ENCODE peak calls at places on chromosomes 4 and X, in ten cellular contexts. B is tibial nerve, Q is pancreas, N is lower lobe of right lung, U is K562, F is fibroblast of lung, V is sigmoid colon, D is mesenchymal stem cell, C is GM23248, T is colonic mucosa. O is an unnamed sample.

GRCh38 chrX:37746268-37746931 is 33.5 kb upstream of the CYBB start:
- DNase-seq in Q (no peak), V (no peak), D (peak; percentile 0), F (peak; percentile 28), U (no peak), C (no peak), B (no peak), N (no peak), T (no peak), O (no peak)

GRCh38 chr4:17884063-17884462 is 73.3 kb downstream of the NCAPG start:
- DNase-seq in U (no peak), C (peak; percentile 26), T (no peak), B (no peak), D (no peak), F (peak; percentile 12), Q (no peak), N (no peak), V (no peak), O (peak; percentile 42)

GRCh38 chr4:170256807-170257206 is 167.1 kb upstream of the AADAT start:
- DNase-seq in U (no peak), T (no peak), B (no peak), D (no peak), F (no peak), Q (no peak), N (no peak), C (no peak), V (no peak), O (peak; percentile 21)

GRCh38 chr4:168705121-168705520 is 208.3 kb downstream of the PALLD start:
- DNase-seq in Q (no peak), C (no peak), F (no peak), D (no peak), B (no peak), T (no peak), V (no peak), N (no peak), U (no peak), O (no peak)

GRCh38 chr4:128538111-128538882 is 250.7 kb upstream of the PGRMC2 start:
- DNase-seq in C (peak; percentile 17), F (no peak), V (no peak), Q (no peak), N (no peak), D (no peak), B (no peak), U (no peak), T (no peak), O (no peak)

GRCh38 chr4:147160908-147161513 is 215.3 kb upstream of the TTC29 start:
- DNase-seq in B (no peak), D (peak; percentile 69), Q (no peak), T (peak; percentile 22), C (peak; percentile 73), N (no peak), U (peak; percentile 53), F (peak; percentile 54), V (no peak), O (peak; percentile 79)

GRCh38 chr4:40199999-40200880 is 3.4 kb downstream of the RHOH start:
- DNase-seq in T (no peak), C (no peak), U (no peak), Q (no peak), F (peak; percentile 52), V (no peak), N (no peak), B (no peak), D (peak; percentile 61), O (no peak)

GRCh38 chr4:6688879-6689505 is 4.7 kb upstream of the S100P start:
- DNase-seq in B (peak; percentile 37), T (peak; percentile 78), D (peak; percentile 97), C (peak; percentile 94), V (no peak), U (peak; percentile 78), N (no peak), Q (no peak), F (peak; percentile 96), O (peak; percentile 93)

GRCh38 chrX:97639526-97639925 is 755.8 kb downstream of the RPA4 start:
- DNase-seq in B (no peak), F (no peak), T (no peak), V (no peak), Q (no peak), C (no peak), D (no peak), N (no peak), U (no peak), O (no peak)

GRCh38 chrX:15718283-15718970 is 19.6 kb upstream of the CA5B start:
- DNase-seq in T (no peak), V (no peak), U (no peak), D (no peak), C (no peak), N (no peak), Q (no peak), F (no peak), B (no peak), O (no peak)

GRCh38 chr4:71941001-71941400 is 90.8 kb upstream of the NPFFR2 start:
- DNase-seq in Q (no peak), B (no peak), F (peak; percentile 19), C (peak; percentile 51), U (peak; percentile 21), T (peak; percentile 19), V (no peak), N (no peak), D (peak; percentile 7), O (peak; percentile 35)

GRCh38 chr4:1026115-1026514 is 14.7 kb downstream of the FGFRL1 start:
- DNase-seq in D (peak; percentile 31), U (peak; percentile 58), V (no peak), Q (peak; percentile 76), C (no peak), N (no peak), T (peak; percentile 65), B (no peak), F (no peak), O (no peak)

GRCh38 chr4:13642576-13642975 is 15.1 kb upstream of the BOD1L1 start:
- DNase-seq in Q (no peak), B (no peak), U (no peak), C (peak; percentile 22), D (peak; percentile 40), F (peak; percentile 53), N (no peak), T (no peak), V (peak; percentile 63), O (peak; percentile 20)

GRCh38 chrX:17829526-17829925 is 31.6 kb downstream of the RAI2 start:
- DNase-seq in C (no peak), Q (no peak), U (no peak), B (no peak), D (no peak), F (no peak), N (no peak), T (no peak), V (no peak), O (peak; percentile 4)

GRCh38 chr4:8656185-8656517 is 63.6 kb downstream of the CPZ start:
- DNase-seq in T (no peak), B (no peak), D (no peak), F (no peak), V (peak; percentile 46), Q (no peak), N (no peak), C (no peak), U (no peak), O (no peak)

GRCh38 chrX:95539041-95539440 is 1145.6 kb upstream of the DIAPH2 start:
- DNase-seq in Q (no peak), V (no peak), U (no peak), F (no peak), D (no peak), B (no peak), N (no peak), T (no peak), C (no peak), O (no peak)

GRCh38 chr4:98377626-98378025 is 116.4 kb downstream of the RAP1GDS1 start:
- DNase-seq in Q (no peak), F (peak; percentile 62), T (no peak), N (no peak), D (peak; percentile 3), B (no peak), U (no peak), V (no peak), C (peak; percentile 63), O (peak; percentile 60)

GRCh38 chr4:41061482-41062185 is 152.7 kb downstream of the APBB2 start:
- DNase-seq in U (no peak), D (peak; percentile 25), Q (no peak), V (no peak), N (no peak), T (no peak), F (peak; percentile 32), C (peak; percentile 28), B (no peak), O (peak; percentile 66)

GRCh38 chr4:140617494-140618060 is 48.8 kb upstream of the UCP1 start:
- DNase-seq in D (no peak), F (peak; percentile 6), C (no peak), N (no peak), U (no peak), T (no peak), B (no peak), Q (no peak), V (no peak), O (no peak)
- H3K4me1 ChIP-seq in D (no peaks in the 10 kb centered on the region), F (no peaks in the 10 kb centered on the region), C (no peaks in the 10 kb centered on the region), N (no peaks in the 10 kb centered on the region), U (no peaks in the 10 kb centered on the region), T (no peaks in the 10 kb centered on the region), B (no peaks in the 10 kb centered on the region), Q (no peaks in the 10 kb centered on the region), V (no peaks in the 10 kb centered on the region), O (no peaks in the 10 kb centered on the region)

DNA sequence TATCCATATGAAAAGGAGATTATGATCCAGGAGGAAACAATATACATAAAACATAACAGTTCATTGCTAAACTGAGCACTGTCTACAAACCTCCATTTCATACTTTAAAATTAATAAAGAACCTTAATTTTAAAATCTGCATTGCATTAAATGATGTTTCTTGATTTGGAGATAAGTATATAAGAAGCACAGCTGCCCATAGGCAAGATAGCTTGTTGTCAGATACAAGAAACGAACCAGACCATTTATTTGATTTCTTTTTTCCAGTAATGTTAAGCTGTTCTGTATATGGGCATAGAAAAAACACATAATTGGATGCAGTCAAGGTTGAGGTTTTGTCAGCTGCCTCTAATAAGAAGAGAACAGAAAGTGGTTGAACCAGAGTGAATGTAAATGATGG is 6.4 kb downstream of the GUF1 start:
- DNase-seq in C (no peak), B (no peak), F (no peak), Q (no peak), T (no peak), D (no peak), V (no peak), U (no peak), N (no peak), O (no peak)
- H3K36me3 ChIP-seq in C (peaks cover 60% of the 10 kb centered on the region), B (no peaks in the 10 kb centered on the region), F (peaks cover 8% of the 10 kb centered on the region), Q (peaks cover 35% of the 10 kb centered on the region), T (no peaks in the 10 kb centered on the region), D (no peaks in the 10 kb centered on the region), V (peaks cover 18% of the 10 kb centered on the region), U (peaks cover 90% of the 10 kb centered on the region), N (peaks cover 77% of the 10 kb centered on the region), O (peaks cover 84% of the 10 kb centered on the region)

GRCh38 chrX:146433771-146434170 is 375.8 kb upstream of the CXorf51B start:
- DNase-seq in V (no peak), B (no peak), U (no peak), T (no peak), D (no peak), C (no peak), Q (no peak), F (no peak), N (no peak), O (no peak)

GRCh38 chrX:146435472-146435871 is 374.1 kb upstream of the CXorf51B start:
- DNase-seq in V (no peak), Q (no peak), D (no peak), T (no peak), U (no peak), B (no peak), C (no peak), F (no peak), N (no peak), O (no peak)
- H3K9me3 ChIP-seq in V (no peaks in the 10 kb centered on the region), Q (no peaks in the 10 kb centered on the region), D (peaks cover 24% of the 10 kb centered on the region), T (no peaks in the 10 kb centered on the region), U (no peaks in the 10 kb centered on the region), B (no peaks in the 10 kb centered on the region), C (no peaks in the 10 kb centered on the region), F (no peaks in the 10 kb centered on the region), N (no peaks in the 10 kb centered on the region), O (peaks cover 10% of the 10 kb centered on the region)

GRCh38 chrX:129779086-129779672 is 570 bp upstream of the SASH3 start:
- DNase-seq in F (no peak), D (no peak), V (no peak), T (no peak), Q (no peak), U (no peak), N (no peak), C (no peak), B (no peak), O (no peak)
- H3K4me1 ChIP-seq in F (no peaks in the 10 kb centered on the region), D (no peaks in the 10 kb centered on the region), V (no peaks in the 10 kb centered on the region), T (no peaks in the 10 kb centered on the region), Q (no peaks in the 10 kb centered on the region), U (no peaks in the 10 kb centered on the region), N (no peaks in the 10 kb centered on the region), C (no peaks in the 10 kb centered on the region), B (no peaks in the 10 kb centered on the region), O (no peaks in the 10 kb centered on the region)

O was measured in adipocyte.